ENCODE peak calls at places on chromosomes 12 and 14, in seven cellular contexts. X is mucosa of descending colon, L is cardiac fibroblast, H is nephron progenitor cell, C is BJ, U is progenitor cell of endocrine pancreas, I is WERI-Rb-1. A is an unnamed sample.

GRCh38 chr14:68663385-68664076 is 129.3 kb downstream of the ZFP36L1 start:
- DNase-seq in U (peak; percentile 1), H (no peak), L (peak; percentile 59), C (no peak), I (no peak), X (no peak), A (peak; percentile 68)

GRCh38 chr12:43151406-43152080 is 400.5 kb downstream of the ADAMTS20 start:
- DNase-seq in X (no peak), H (no peak), U (no peak), I (no peak), C (peak; percentile 93), L (no peak), A (no peak)

GRCh38 chr12:126036348-126036747 is 971.1 kb downstream of the AACS start:
- DNase-seq in I (no peak), C (no peak), H (no peak), U (no peak), X (no peak), L (no peak), A (no peak)

GRCh38 chr14:77124345-77125274 is 17.0 kb downstream of the ZDHHC22 start:
- DNase-seq in X (peak; percentile 82), C (no peak), L (peak; percentile 38), H (peak; percentile 65), I (peak; percentile 71), U (peak; percentile 38), A (peak; percentile 79)

GRCh38 chr12:66636771-66637170 is 42.1 kb downstream of the GRIP1 start:
- DNase-seq in X (no peak), U (no peak), H (peak; percentile 9), C (no peak), L (no peak), I (peak; percentile 17), A (no peak)

GRCh38 chr14:100239200-100239839 is 376 bp downstream of the YY1 start:
- DNase-seq in X (peak; percentile 71), U (peak; percentile 25), H (peak; percentile 52), I (no peak), C (no peak), L (no peak), A (no peak)

GRCh38 chr12:122848471-122849351 is 13.5 kb downstream of the HIP1R start:
- DNase-seq in X (no peak), I (no peak), U (no peak), H (no peak), L (no peak), C (no peak), A (no peak)

GRCh38 chr14:103520657-103521437 is 1.8 kb downstream of the CKB start:
- DNase-seq in C (no peak), H (peak; percentile 87), I (peak; percentile 86), L (peak; percentile 45), X (peak; percentile 91), U (peak; percentile 83), A (peak; percentile 79)

GRCh38 chr14:91947196-91948184 is at the start of gene FBLN5:
- DNase-seq in L (peak; percentile 81), C (peak; percentile 82), U (peak; percentile 24), I (peak; percentile 22), H (peak; percentile 75), X (peak; percentile 51), A (no peak)

GRCh38 chr12:60070541-60070940 is 474.7 kb downstream of the SLC16A7 start:
- DNase-seq in I (no peak), C (no peak), U (no peak), X (no peak), L (peak; percentile 36), H (no peak), A (no peak)

GRCh38 chr14:24139272-24139934 is 2.0 kb downstream of the EMC9 start:
- DNase-seq in I (peak; percentile 35), C (no peak), U (no peak), X (no peak), H (no peak), L (no peak), A (no peak)

GRCh38 chr12:52581481-52581880 is 7.8 kb upstream of the KRT74 start:
- DNase-seq in I (no peak), L (peak; percentile 68), H (no peak), X (no peak), C (no peak), U (no peak), A (no peak)

GRCh38 chr14:65940056-65940735 is 527.7 kb downstream of the FUT8 start:
- DNase-seq in I (peak; percentile 57), X (no peak), H (peak; percentile 30), U (no peak), L (peak; percentile 11), C (no peak), A (peak; percentile 24)

GRCh38 chr12:1606021-1606622 is 11.7 kb upstream of the FBXL14 start:
- DNase-seq in H (peak; percentile 30), I (peak; percentile 51), U (no peak), C (no peak), L (peak; percentile 95), X (peak; percentile 91), A (peak; percentile 63)

GRCh38 chr12:100251917-100252316 is 15.0 kb downstream of the DEPDC4 start:
- DNase-seq in L (no peak), C (no peak), H (no peak), I (no peak), U (no peak), X (no peak), A (no peak)

GRCh38 chr12:85642810-85643209 is 193.4 kb downstream of the RASSF9 start:
- DNase-seq in I (no peak), C (no peak), H (no peak), U (no peak), L (peak; percentile 76), X (no peak), A (no peak)

GRCh38 chr14:58716706-58717105 is 78.9 kb downstream of the DACT1 start:
- DNase-seq in I (no peak), U (no peak), X (no peak), L (peak; percentile 47), C (no peak), H (no peak), A (no peak)

GRCh38 chr12:54055522-54055921 is 1.9 kb downstream of the HOXC4 start:
- DNase-seq in I (no peak), C (no peak), U (no peak), L (no peak), H (no peak), X (no peak), A (no peak)

GRCh38 chr14:61598980-61599379 is 96.3 kb upstream of the HIF1A start:
- DNase-seq in U (no peak), X (no peak), C (no peak), L (no peak), I (no peak), H (no peak), A (no peak)

GRCh38 chr12:2833327-2833726 is 1.5 kb downstream of the NRIP2 start:
- DNase-seq in C (no peak), U (no peak), L (no peak), X (no peak), I (no peak), H (no peak), A (no peak)

GRCh38 chr12:111635524-111635923 is 36.4 kb upstream of the ATXN2 start:
- DNase-seq in U (no peak), X (no peak), C (no peak), L (no peak), I (no peak), H (no peak), A (no peak)

GRCh38 chr12:93982847-93983315 is 165.5 kb upstream of the PLXNC1 start:
- DNase-seq in L (peak; percentile 71), X (no peak), U (no peak), I (peak; percentile 28), C (peak; percentile 36), H (no peak), A (no peak)

GRCh38 chr12:101781834-101782543 is 42.7 kb upstream of the SYCP3 start:
- DNase-seq in I (no peak), X (no peak), C (peak; percentile 17), H (no peak), L (peak; percentile 59), U (no peak), A (no peak)

GRCh38 chr14:75170797-75171196 is 5.6 kb downstream of the TMED10 start:
- DNase-seq in U (no peak), L (no peak), X (no peak), I (no peak), H (no peak), C (no peak), A (no peak)

GRCh38 chr12:58847876-58848600 is 72.3 kb downstream of the LRIG3 start:
- DNase-seq in U (no peak), H (no peak), L (no peak), X (no peak), C (no peak), I (no peak), A (no peak)

GRCh38 chr14:90425480-90425879 is 28.7 kb downstream of the CALM1 start:
- DNase-seq in I (no peak), L (no peak), H (no peak), C (no peak), X (no peak), U (no peak), A (no peak)

GRCh38 chr12:20514598-20514997 is 146.3 kb downstream of the PDE3A start:
- DNase-seq in I (no peak), C (no peak), L (no peak), H (no peak), U (no peak), X (no peak), A (no peak)

GRCh38 chr12:5200276-5201087 is 156.8 kb downstream of the KCNA5 start:
- DNase-seq in L (no peak), C (no peak), U (peak; percentile 88), I (peak; percentile 87), X (peak; percentile 69), H (peak; percentile 88), A (peak; percentile 50)

GRCh38 chr14:95255487-95255886 is 64.2 kb downstream of the CLMN start:
- DNase-seq in U (no peak), I (no peak), L (peak; percentile 86), X (peak; percentile 87), H (peak; percentile 57), C (no peak), A (peak; percentile 70)

DNA sequence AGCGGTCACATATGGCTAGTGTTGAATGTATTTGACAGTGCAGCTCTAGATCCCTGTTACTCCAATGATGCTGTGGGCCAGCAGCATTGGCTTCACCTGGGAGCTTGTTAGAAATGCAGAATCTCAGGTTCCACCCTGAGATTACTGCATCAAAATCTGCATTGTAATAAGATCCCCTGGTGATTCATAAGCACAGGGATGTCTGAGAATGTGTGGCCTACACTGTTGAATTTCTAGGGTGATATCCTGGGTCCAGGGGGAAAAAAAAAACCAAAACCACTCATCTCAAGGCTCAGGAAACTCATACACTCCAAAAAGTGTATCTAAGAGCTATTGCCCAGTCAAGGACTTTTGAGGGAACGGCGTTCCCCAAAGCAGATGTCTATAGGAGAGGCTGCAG is 196.8 kb downstream of the PPM1H start:
- DNase-seq in H (no peak), C (no peak), X (no peak), L (peak; percentile 37), I (no peak), U (no peak), A (no peak)
- TF ChIP-seq CTCF in H (no peak), C (no peak), X (no peak), L (no peak), I (no peak), U (no peak), A (no peak)

GRCh38 chr12:6960291-6961277 is 9.4 kb downstream of the PTPN6 start:
- DNase-seq in L (peak; percentile 42), C (no peak), X (peak; percentile 62), I (no peak), U (no peak), H (no peak), A (peak; percentile 57)
- TF ChIP-seq CTCF in L (no peak), C (no peak), X (no peak), I (peak; percentile 60), U (no peak), H (no peak), A (peak; percentile 59)

GRCh38 chr12:92473564-92473963 is 229.2 kb upstream of the PLEKHG7 start:
- DNase-seq in U (no peak), H (no peak), I (no peak), X (no peak), C (no peak), L (no peak), A (no peak)
- TF ChIP-seq CTCF in U (no peak), H (no peak), I (no peak), X (no peak), C (no peak), L (no peak), A (no peak)

GRCh38 chr14:55843718-55844403 is 263.9 kb downstream of the KTN1 start:
- DNase-seq in U (no peak), H (no peak), C (no peak), I (no peak), X (no peak), L (peak; percentile 39), A (no peak)
- TF ChIP-seq CTCF in U (no peak), H (no peak), C (peak; percentile 2), I (no peak), X (no peak), L (no peak), A (no peak)

A was measured in GM10248.